ENCODE peak calls at places on chromosome 16, in four cellular contexts. S, L, K and Y are unnamed samples.

GRCh38 chr16:27286446-27286845 is 17.9 kb upstream of the NSMCE1 start:
- DNase-seq in S (no peak), L (no peak), K (peak), Y (peak)

GRCh38 chr16:17828012-17828411 is 357.3 kb upstream of the XYLT1 start:
- DNase-seq in S (peak), L (no peak), K (no peak), Y (no peak)

GRCh38 chr16:88345943-88346560 is 36.7 kb upstream of the ZNF469 start:
- DNase-seq in S (no peak), L (no peak), K (no peak), Y (no peak)

GRCh38 chr16:85169333-85170065 is 57.2 kb upstream of the CIBAR2 start:
- DNase-seq in S (no peak), L (no peak), K (no peak), Y (no peak)

GRCh38 chr16:19882641-19883040 is 2.0 kb downstream of the GPRC5B start:
- DNase-seq in S (no peak), L (no peak), K (no peak), Y (no peak)

GRCh38 chr16:28298511-28298878 is 6.2 kb downstream of the SBK1 start:
- DNase-seq in S (no peak), L (no peak), K (no peak), Y (no peak)

GRCh38 chr16:23174622-23175021 is 7.9 kb upstream of the SCNN1G start:
- DNase-seq in S (peak), L (no peak), K (peak), Y (no peak)

GRCh38 chr16:85761866-85762265 is 11.0 kb upstream of the C16orf74 start:
- DNase-seq in S (peak), L (no peak), K (no peak), Y (no peak)

GRCh38 chr16:24753437-24753836 is 24.0 kb downstream of the TNRC6A start:
- DNase-seq in S (no peak), L (no peak), K (peak), Y (no peak)

GRCh38 chr16:87417511-87417910 is 25.4 kb downstream of the MAP1LC3B start:
- DNase-seq in S (no peak), L (no peak), K (no peak), Y (no peak)

GRCh38 chr16:21023509-21024202 is 123.1 kb downstream of the LYRM1 start:
- DNase-seq in S (no peak), L (no peak), K (no peak), Y (no peak)

GRCh38 chr16:75260856-75261589 is 9.6 kb upstream of the BCAR1 start:
- DNase-seq in S (no peak), L (no peak), K (no peak), Y (no peak)

GRCh38 chr16:49345829-49346228 is 27.8 kb upstream of the C16orf78 start:
- DNase-seq in S (peak), L (no peak), K (no peak), Y (no peak)

GRCh38 chr16:49158029-49158642 is 123.5 kb downstream of the CBLN1 start:
- DNase-seq in S (peak), L (no peak), K (no peak), Y (peak)

GRCh38 chr16:71341881-71342280 is 16.6 kb upstream of the CALB2 start:
- DNase-seq in S (no peak), L (no peak), K (no peak), Y (no peak)

GRCh38 chr16:11090947-11091785 is 146.8 kb downstream of the CLEC16A start:
- DNase-seq in S (peak), L (no peak), K (no peak), Y (no peak)

GRCh38 chr16:23296994-23297393 is 5.1 kb upstream of the SCNN1B start:
- DNase-seq in S (peak), L (no peak), K (no peak), Y (peak)

GRCh38 chr16:57788252-57788841 is 13.9 kb downstream of the KIFC3 start:
- DNase-seq in S (no peak), L (no peak), K (no peak), Y (no peak)

DNA sequence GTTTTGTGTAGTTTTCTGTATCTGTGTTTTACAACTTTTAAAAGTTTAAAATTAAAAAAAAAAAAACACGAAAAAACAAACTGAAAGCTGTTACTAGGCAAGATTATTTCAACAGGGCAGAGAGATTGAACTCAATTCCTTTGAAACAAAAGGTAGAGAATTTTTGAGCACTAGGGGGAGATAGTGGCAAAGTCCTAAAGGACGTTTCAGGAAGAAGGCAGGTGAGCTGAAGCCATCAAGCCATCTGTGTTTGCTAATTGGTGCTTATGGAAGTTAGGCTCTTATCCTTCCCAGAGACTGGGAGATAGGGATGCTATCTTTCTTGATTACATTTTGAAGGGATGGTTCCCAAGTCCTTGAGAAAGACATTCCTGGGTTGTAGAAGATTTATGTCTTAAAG is 70.6 kb upstream of the CLEC3A start:
- DNase-seq in S (peak), L (peak), K (no peak), Y (peak)
- TF ChIP-seq MYC in S (no peak), L (no peak), K (no peak), Y (no peak)

GRCh38 chr16:965487-965886 is 5.3 kb downstream of the LMF1 start:
- DNase-seq in S (no peak), L (no peak), K (no peak), Y (no peak)

GRCh38 chr16:962366-962765 is 8.4 kb downstream of the LMF1 start:
- DNase-seq in S (no peak), L (no peak), K (no peak), Y (no peak)

GRCh38 chr16:962901-963814 is 7.6 kb downstream of the LMF1 start:
- DNase-seq in S (no peak), L (no peak), K (no peak), Y (no peak)

GRCh38 chr16:964696-965395 is 5.9 kb downstream of the LMF1 start:
- DNase-seq in S (no peak), L (no peak), K (no peak), Y (no peak)

GRCh38 chr16:963913-964695 is 6.7 kb downstream of the LMF1 start:
- DNase-seq in S (peak), L (no peak), K (peak), Y (no peak)
- TF ChIP-seq MYC in S (no peak), L (no peak), K (no peak), Y (no peak)

GRCh38 chr16:83273504-83274173 is 534.1 kb upstream of the HSBP1 start:
- DNase-seq in S (no peak), L (no peak), K (no peak), Y (no peak)
- TF ChIP-seq MYC in S (no peak), L (no peak), K (no peak), Y (no peak)

DNA sequence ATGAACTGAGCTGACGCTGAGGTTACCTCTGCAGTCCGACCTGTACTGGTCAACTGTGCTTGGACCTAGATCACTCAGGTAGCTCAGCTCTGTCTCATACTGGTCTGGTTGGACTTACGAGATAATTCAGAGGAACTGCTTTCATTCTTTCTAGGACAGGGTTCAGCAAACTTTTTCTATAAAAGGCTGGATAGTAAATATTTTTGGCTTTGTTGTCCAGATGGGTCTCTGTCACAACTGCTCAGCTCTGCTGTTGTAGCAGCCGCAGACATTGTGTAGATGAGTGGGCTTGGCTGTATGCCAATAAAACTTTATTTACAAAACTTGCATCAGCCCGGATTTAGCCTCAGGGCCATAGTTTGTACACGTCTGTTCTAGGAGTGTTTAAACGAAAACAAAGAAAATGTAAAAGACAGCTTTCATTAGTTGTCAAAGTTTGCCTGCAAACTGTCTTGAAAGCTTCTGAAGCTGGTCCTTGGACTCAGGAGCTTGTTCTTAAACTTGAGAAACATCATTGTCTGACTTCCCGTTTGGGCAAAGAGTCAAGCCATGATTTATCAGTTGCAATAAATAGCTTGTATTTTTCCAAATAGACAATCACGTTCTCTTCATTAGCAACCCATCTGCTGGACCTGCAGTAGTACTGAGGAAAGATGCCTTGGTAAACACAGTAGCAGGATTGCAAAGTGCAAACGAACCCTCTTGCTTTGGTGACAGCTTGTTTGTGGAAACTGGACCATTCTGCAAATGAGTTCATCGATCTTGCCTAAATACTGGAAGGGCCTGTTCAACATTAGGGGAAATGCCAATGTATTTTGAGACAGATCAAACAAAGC is 253.4 kb downstream of the SNX29 start:
- DNase-seq in S (no peak), L (no peak), K (no peak), Y (no peak)
- TF ChIP-seq MYC in S (no peak), L (no peak), K (no peak), Y (no peak)

GRCh38 chr16:1105888-1106620 is 10.0 kb upstream of the C1QTNF8 start:
- DNase-seq in S (peak), L (no peak), K (peak), Y (peak)
- TF ChIP-seq MYC in S (no peak), L (no peak), K (no peak), Y (no peak)

GRCh38 chr16:9533042-9533441 is 441.6 kb downstream of the HAPSTR1 start:
- DNase-seq in S (no peak), L (no peak), K (no peak), Y (no peak)

GRCh38 chr16:9527976-9528375 is 436.5 kb downstream of the HAPSTR1 start:
- DNase-seq in S (no peak), L (no peak), K (no peak), Y (no peak)

GRCh38 chr16:9526791-9527190 is 435.3 kb downstream of the HAPSTR1 start:
- DNase-seq in S (no peak), L (no peak), K (no peak), Y (no peak)

GRCh38 chr16:9525037-9525436 is 433.6 kb downstream of the HAPSTR1 start:
- DNase-seq in S (no peak), L (no peak), K (no peak), Y (no peak)

GRCh38 chr16:9528680-9529079 is 437.2 kb downstream of the HAPSTR1 start:
- DNase-seq in S (no peak), L (no peak), K (no peak), Y (no peak)
- TF ChIP-seq MYC in S (no peak), L (no peak), K (no peak), Y (no peak)

GRCh38 chr16:54118846-54119245 is 167.7 kb downstream of the IRX3 start:
- DNase-seq in S (peak), L (no peak), K (no peak), Y (no peak)
- TF ChIP-seq MYC in S (no peak), L (no peak), K (no peak), Y (no peak)

DNA sequence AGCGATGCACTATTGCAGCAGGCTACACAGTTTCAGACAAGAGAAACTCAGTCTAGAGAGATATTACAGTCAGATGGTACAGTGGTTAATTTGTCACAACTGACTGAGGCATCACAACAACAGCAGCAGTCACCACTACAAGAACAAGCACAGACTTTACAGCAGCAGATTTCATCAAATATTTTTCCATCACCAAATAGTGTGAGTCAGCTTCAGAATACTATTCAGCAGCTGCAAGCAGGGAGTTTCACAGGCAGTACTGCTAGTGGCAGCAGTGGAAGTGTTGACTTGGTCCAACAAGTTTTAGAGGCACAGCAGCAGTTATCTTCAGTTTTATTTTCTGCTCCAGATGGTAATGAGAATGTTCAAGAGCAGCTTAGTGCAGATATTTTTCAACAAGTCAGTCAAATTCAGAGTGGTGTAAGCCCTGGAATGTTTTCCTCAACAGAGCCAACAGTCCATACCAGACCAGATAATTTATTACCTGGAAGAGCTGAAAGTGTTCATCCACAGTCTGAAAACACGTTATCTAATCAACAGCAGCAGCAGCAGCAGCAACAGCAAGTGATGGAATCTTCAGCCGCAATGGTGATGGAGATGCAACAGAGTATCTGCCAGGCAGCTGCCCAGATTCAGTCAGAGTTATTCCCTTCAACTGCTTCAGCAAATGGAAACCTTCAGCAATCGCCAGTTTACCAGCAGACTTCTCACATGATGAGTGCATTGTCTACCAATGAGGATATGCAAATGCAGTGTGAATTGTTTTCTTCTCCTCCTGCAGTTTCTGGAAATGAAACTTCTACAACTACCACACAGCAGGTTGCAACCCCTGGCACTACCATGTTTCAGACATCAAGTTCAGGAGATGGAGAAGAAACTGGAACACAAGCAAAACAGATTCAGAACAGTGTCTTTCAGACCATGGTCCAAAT is 34.1 kb downstream of the NQO1 start:
- DNase-seq in S (no peak), L (peak), K (no peak), Y (no peak)
- TF ChIP-seq MYC in S (no peak), L (no peak), K (no peak), Y (no peak)

GRCh38 chr16:66576306-66576705 is 3.0 kb upstream of the CMTM2 start:
- DNase-seq in S (no peak), L (no peak), K (no peak), Y (no peak)

GRCh38 chr16:66580605-66581209 is 1.4 kb downstream of the CMTM2 start:
- DNase-seq in S (no peak), L (no peak), K (no peak), Y (no peak)

GRCh38 chr16:66585477-66586239 is 6.4 kb downstream of the CMTM2 start:
- DNase-seq in S (peak), L (no peak), K (no peak), Y (no peak)

GRCh38 chr16:66578596-66579531 is at the start of gene CMTM2:
- DNase-seq in S (no peak), L (no peak), K (no peak), Y (no peak)

GRCh38 chr16:66581246-66581952 is 2.1 kb downstream of the CMTM2 start:
- DNase-seq in S (no peak), L (no peak), K (no peak), Y (no peak)
- TF ChIP-seq MYC in S (no peak), L (no peak), K (no peak), Y (no peak)

GRCh38 chr16:66070140-66070887 is 296.2 kb upstream of the CDH5 start:
- DNase-seq in S (no peak), L (no peak), K (no peak), Y (no peak)
- TF ChIP-seq MYC in S (no peak), L (no peak), K (no peak), Y (no peak)